ENCODE peak calls at places on chromosomes 1 and 21, in nine cellular contexts. One of them, this sample, is unnamed.

GRCh38 chr1:53336146-53336545 is 8.3 kb upstream of the LRP8 start:
- DNase-seq in stimulated activated CD4-positive, alpha-beta T cell treated with anti-CD3 and anti-CD28 coated beads, Interleukin-1b, Interleukin-23, amount 100 ng/mL, for 1 hour: no peak
- DNase-seq in NB4: no peak
- DNase-seq in DMS79 treated with DMSO at 0.1 percent for 48 hours: no peak
- DNase-seq in iris pigment epithelial cell: no peak
- DNase-seq in endothelial cell of umbilical vein: no peak
- DNase-seq in EH: no peak
- DNase-seq in non-pigmented ciliary epithelial cell: no peak
- DNase-seq in occipital lobe: no peak
- DNase-seq in this sample: no peak

GRCh38 chr1:84298336-84298687 is 3.2 kb upstream of the SAMD13 start:
- DNase-seq in EH: peak
- DNase-seq in endothelial cell of umbilical vein: peak
- DNase-seq in non-pigmented ciliary epithelial cell: no peak
- DNase-seq in NB4: peak
- DNase-seq in DMS79 treated with DMSO at 0.1 percent for 48 hours: peak
- DNase-seq in stimulated activated CD4-positive, alpha-beta T cell treated with anti-CD3 and anti-CD28 coated beads, Interleukin-1b, Interleukin-23, amount 100 ng/mL, for 1 hour: peak
- DNase-seq in iris pigment epithelial cell: peak
- DNase-seq in occipital lobe: peak
- DNase-seq in this sample: no peak

GRCh38 chr1:214050513-214051401 is 63.0 kb downstream of the PROX1 start:
- DNase-seq in stimulated activated CD4-positive, alpha-beta T cell treated with anti-CD3 and anti-CD28 coated beads, Interleukin-1b, Interleukin-23, amount 100 ng/mL, for 1 hour: no peak
- DNase-seq in EH: no peak
- DNase-seq in NB4: no peak
- DNase-seq in iris pigment epithelial cell: no peak
- DNase-seq in DMS79 treated with DMSO at 0.1 percent for 48 hours: no peak
- DNase-seq in endothelial cell of umbilical vein: no peak
- DNase-seq in non-pigmented ciliary epithelial cell: no peak
- DNase-seq in occipital lobe: no peak
- DNase-seq in this sample: no peak

GRCh38 chr1:145956776-145957442 is 908 bp downstream of the LIX1L start:
- DNase-seq in NB4: peak
- DNase-seq in occipital lobe: no peak
- DNase-seq in iris pigment epithelial cell: no peak
- DNase-seq in endothelial cell of umbilical vein: peak
- DNase-seq in EH: peak
- DNase-seq in non-pigmented ciliary epithelial cell: no peak
- DNase-seq in DMS79 treated with DMSO at 0.1 percent for 48 hours: no peak
- DNase-seq in stimulated activated CD4-positive, alpha-beta T cell treated with anti-CD3 and anti-CD28 coated beads, Interleukin-1b, Interleukin-23, amount 100 ng/mL, for 1 hour: no peak
- DNase-seq in this sample: no peak

GRCh38 chr21:31363720-31364119 is 19.7 kb upstream of the TIAM1 start:
- DNase-seq in endothelial cell of umbilical vein: no peak
- DNase-seq in NB4: peak
- DNase-seq in EH: no peak
- DNase-seq in non-pigmented ciliary epithelial cell: no peak
- DNase-seq in DMS79 treated with DMSO at 0.1 percent for 48 hours: no peak
- DNase-seq in iris pigment epithelial cell: no peak
- DNase-seq in occipital lobe: no peak
- DNase-seq in stimulated activated CD4-positive, alpha-beta T cell treated with anti-CD3 and anti-CD28 coated beads, Interleukin-1b, Interleukin-23, amount 100 ng/mL, for 1 hour: no peak
- DNase-seq in this sample: no peak

GRCh38 chr1:1123581-1124507 is 8.0 kb upstream of the C1orf159 start:
- DNase-seq in occipital lobe: no peak
- DNase-seq in stimulated activated CD4-positive, alpha-beta T cell treated with anti-CD3 and anti-CD28 coated beads, Interleukin-1b, Interleukin-23, amount 100 ng/mL, for 1 hour: no peak
- DNase-seq in iris pigment epithelial cell: peak
- DNase-seq in EH: peak
- DNase-seq in non-pigmented ciliary epithelial cell: no peak
- DNase-seq in DMS79 treated with DMSO at 0.1 percent for 48 hours: no peak
- DNase-seq in NB4: peak
- DNase-seq in endothelial cell of umbilical vein: no peak
- DNase-seq in this sample: no peak

GRCh38 chr21:43297989-43298388 is 128.9 kb downstream of the SIK1 start:
- DNase-seq in DMS79 treated with DMSO at 0.1 percent for 48 hours: no peak
- DNase-seq in endothelial cell of umbilical vein: no peak
- DNase-seq in stimulated activated CD4-positive, alpha-beta T cell treated with anti-CD3 and anti-CD28 coated beads, Interleukin-1b, Interleukin-23, amount 100 ng/mL, for 1 hour: no peak
- DNase-seq in iris pigment epithelial cell: no peak
- DNase-seq in occipital lobe: no peak
- DNase-seq in EH: no peak
- DNase-seq in NB4: no peak
- DNase-seq in non-pigmented ciliary epithelial cell: no peak
- DNase-seq in this sample: no peak

GRCh38 chr1:174074757-174075156 is 52.6 kb upstream of the RC3H1 start:
- DNase-seq in NB4: peak
- DNase-seq in iris pigment epithelial cell: peak
- DNase-seq in stimulated activated CD4-positive, alpha-beta T cell treated with anti-CD3 and anti-CD28 coated beads, Interleukin-1b, Interleukin-23, amount 100 ng/mL, for 1 hour: no peak
- DNase-seq in endothelial cell of umbilical vein: peak
- DNase-seq in DMS79 treated with DMSO at 0.1 percent for 48 hours: peak
- DNase-seq in non-pigmented ciliary epithelial cell: no peak
- DNase-seq in occipital lobe: no peak
- DNase-seq in EH: peak
- DNase-seq in this sample: no peak

GRCh38 chr1:111592389-111593361 is 26.9 kb upstream of the RAP1A start:
- DNase-seq in occipital lobe: peak
- DNase-seq in stimulated activated CD4-positive, alpha-beta T cell treated with anti-CD3 and anti-CD28 coated beads, Interleukin-1b, Interleukin-23, amount 100 ng/mL, for 1 hour: peak
- DNase-seq in NB4: peak
- DNase-seq in non-pigmented ciliary epithelial cell: no peak
- DNase-seq in iris pigment epithelial cell: peak
- DNase-seq in DMS79 treated with DMSO at 0.1 percent for 48 hours: peak
- DNase-seq in endothelial cell of umbilical vein: peak
- DNase-seq in EH: peak
- DNase-seq in this sample: peak

GRCh38 chr1:13760921-13761320 is 60.9 kb downstream of the PRDM2 start:
- DNase-seq in EH: no peak
- DNase-seq in stimulated activated CD4-positive, alpha-beta T cell treated with anti-CD3 and anti-CD28 coated beads, Interleukin-1b, Interleukin-23, amount 100 ng/mL, for 1 hour: no peak
- DNase-seq in endothelial cell of umbilical vein: no peak
- DNase-seq in DMS79 treated with DMSO at 0.1 percent for 48 hours: no peak
- DNase-seq in iris pigment epithelial cell: no peak
- DNase-seq in occipital lobe: no peak
- DNase-seq in NB4: no peak
- DNase-seq in non-pigmented ciliary epithelial cell: no peak
- DNase-seq in this sample: no peak

GRCh38 chr1:40861227-40862003 is 748 bp downstream of the CITED4 start:
- DNase-seq in NB4: peak
- DNase-seq in iris pigment epithelial cell: peak
- DNase-seq in DMS79 treated with DMSO at 0.1 percent for 48 hours: peak
- DNase-seq in endothelial cell of umbilical vein: no peak
- DNase-seq in EH: peak
- DNase-seq in occipital lobe: no peak
- DNase-seq in non-pigmented ciliary epithelial cell: no peak
- DNase-seq in stimulated activated CD4-positive, alpha-beta T cell treated with anti-CD3 and anti-CD28 coated beads, Interleukin-1b, Interleukin-23, amount 100 ng/mL, for 1 hour: no peak
- DNase-seq in this sample: no peak

GRCh38 chr1:228781161-228781771 is 46.0 kb downstream of the RHOU start:
- DNase-seq in iris pigment epithelial cell: peak
- DNase-seq in NB4: peak
- DNase-seq in endothelial cell of umbilical vein: no peak
- DNase-seq in DMS79 treated with DMSO at 0.1 percent for 48 hours: peak
- DNase-seq in occipital lobe: no peak
- DNase-seq in stimulated activated CD4-positive, alpha-beta T cell treated with anti-CD3 and anti-CD28 coated beads, Interleukin-1b, Interleukin-23, amount 100 ng/mL, for 1 hour: no peak
- DNase-seq in EH: peak
- DNase-seq in non-pigmented ciliary epithelial cell: no peak
- DNase-seq in this sample: no peak

GRCh38 chr1:26555550-26555981 is 26.0 kb downstream of the RPS6KA1 start:
- DNase-seq in iris pigment epithelial cell: no peak
- DNase-seq in endothelial cell of umbilical vein: no peak
- DNase-seq in EH: no peak
- DNase-seq in DMS79 treated with DMSO at 0.1 percent for 48 hours: no peak
- DNase-seq in NB4: peak
- DNase-seq in stimulated activated CD4-positive, alpha-beta T cell treated with anti-CD3 and anti-CD28 coated beads, Interleukin-1b, Interleukin-23, amount 100 ng/mL, for 1 hour: no peak
- DNase-seq in non-pigmented ciliary epithelial cell: no peak
- DNase-seq in occipital lobe: peak
- DNase-seq in this sample: no peak

GRCh38 chr1:184634296-184634695 is 120.4 kb downstream of the EDEM3 start:
- DNase-seq in non-pigmented ciliary epithelial cell: no peak
- DNase-seq in endothelial cell of umbilical vein: no peak
- DNase-seq in NB4: no peak
- DNase-seq in stimulated activated CD4-positive, alpha-beta T cell treated with anti-CD3 and anti-CD28 coated beads, Interleukin-1b, Interleukin-23, amount 100 ng/mL, for 1 hour: no peak
- DNase-seq in EH: no peak
- DNase-seq in DMS79 treated with DMSO at 0.1 percent for 48 hours: no peak
- DNase-seq in occipital lobe: no peak
- DNase-seq in iris pigment epithelial cell: no peak
- DNase-seq in this sample: no peak

GRCh38 chr1:167548059-167548932 is 5.3 kb downstream of the CREG1 start:
- DNase-seq in endothelial cell of umbilical vein: no peak
- DNase-seq in occipital lobe: no peak
- DNase-seq in stimulated activated CD4-positive, alpha-beta T cell treated with anti-CD3 and anti-CD28 coated beads, Interleukin-1b, Interleukin-23, amount 100 ng/mL, for 1 hour: no peak
- DNase-seq in iris pigment epithelial cell: peak
- DNase-seq in EH: no peak
- DNase-seq in DMS79 treated with DMSO at 0.1 percent for 48 hours: no peak
- DNase-seq in NB4: peak
- DNase-seq in non-pigmented ciliary epithelial cell: no peak
- DNase-seq in this sample: no peak

GRCh38 chr1:183783342-183783741 is 21.6 kb upstream of the RGL1 start:
- DNase-seq in NB4: no peak
- DNase-seq in iris pigment epithelial cell: peak
- DNase-seq in stimulated activated CD4-positive, alpha-beta T cell treated with anti-CD3 and anti-CD28 coated beads, Interleukin-1b, Interleukin-23, amount 100 ng/mL, for 1 hour: no peak
- DNase-seq in non-pigmented ciliary epithelial cell: no peak
- DNase-seq in occipital lobe: no peak
- DNase-seq in EH: peak
- DNase-seq in DMS79 treated with DMSO at 0.1 percent for 48 hours: no peak
- DNase-seq in endothelial cell of umbilical vein: peak
- DNase-seq in this sample: peak

GRCh38 chr1:63662056-63662836 is 69.0 kb downstream of the PGM1 start:
- DNase-seq in EH: peak
- DNase-seq in iris pigment epithelial cell: peak
- DNase-seq in non-pigmented ciliary epithelial cell: peak
- DNase-seq in stimulated activated CD4-positive, alpha-beta T cell treated with anti-CD3 and anti-CD28 coated beads, Interleukin-1b, Interleukin-23, amount 100 ng/mL, for 1 hour: no peak
- DNase-seq in NB4: no peak
- DNase-seq in DMS79 treated with DMSO at 0.1 percent for 48 hours: no peak
- DNase-seq in occipital lobe: no peak
- DNase-seq in endothelial cell of umbilical vein: peak
- DNase-seq in this sample: no peak

GRCh38 chr1:8551057-8551456 is 233.1 kb downstream of the SLC45A1 start:
- DNase-seq in endothelial cell of umbilical vein: no peak
- DNase-seq in EH: no peak
- DNase-seq in stimulated activated CD4-positive, alpha-beta T cell treated with anti-CD3 and anti-CD28 coated beads, Interleukin-1b, Interleukin-23, amount 100 ng/mL, for 1 hour: no peak
- DNase-seq in iris pigment epithelial cell: no peak
- DNase-seq in non-pigmented ciliary epithelial cell: no peak
- DNase-seq in NB4: no peak
- DNase-seq in DMS79 treated with DMSO at 0.1 percent for 48 hours: no peak
- DNase-seq in occipital lobe: no peak
- DNase-seq in this sample: no peak

GRCh38 chr1:234674218-234674815 is 64.3 kb upstream of the IRF2BP2 start:
- DNase-seq in iris pigment epithelial cell: no peak
- DNase-seq in EH: no peak
- DNase-seq in non-pigmented ciliary epithelial cell: no peak
- DNase-seq in endothelial cell of umbilical vein: no peak
- DNase-seq in NB4: no peak
- DNase-seq in stimulated activated CD4-positive, alpha-beta T cell treated with anti-CD3 and anti-CD28 coated beads, Interleukin-1b, Interleukin-23, amount 100 ng/mL, for 1 hour: no peak
- DNase-seq in occipital lobe: no peak
- DNase-seq in DMS79 treated with DMSO at 0.1 percent for 48 hours: no peak
- DNase-seq in this sample: no peak

GRCh38 chr1:216464489-216464888 is 41.2 kb upstream of the USH2A start:
- DNase-seq in occipital lobe: no peak
- DNase-seq in DMS79 treated with DMSO at 0.1 percent for 48 hours: no peak
- DNase-seq in non-pigmented ciliary epithelial cell: peak
- DNase-seq in iris pigment epithelial cell: peak
- DNase-seq in EH: peak
- DNase-seq in endothelial cell of umbilical vein: no peak
- DNase-seq in stimulated activated CD4-positive, alpha-beta T cell treated with anti-CD3 and anti-CD28 coated beads, Interleukin-1b, Interleukin-23, amount 100 ng/mL, for 1 hour: no peak
- DNase-seq in NB4: no peak
- DNase-seq in this sample: no peak

GRCh38 chr1:198754670-198755069 is 115.8 kb downstream of the PTPRC start:
- DNase-seq in iris pigment epithelial cell: no peak
- DNase-seq in endothelial cell of umbilical vein: no peak
- DNase-seq in DMS79 treated with DMSO at 0.1 percent for 48 hours: no peak
- DNase-seq in occipital lobe: no peak
- DNase-seq in non-pigmented ciliary epithelial cell: no peak
- DNase-seq in NB4: no peak
- DNase-seq in stimulated activated CD4-positive, alpha-beta T cell treated with anti-CD3 and anti-CD28 coated beads, Interleukin-1b, Interleukin-23, amount 100 ng/mL, for 1 hour: no peak
- DNase-seq in EH: peak
- DNase-seq in this sample: no peak

GRCh38 chr1:77706321-77706720 is 23.9 kb upstream of the ZZZ3 start:
- DNase-seq in non-pigmented ciliary epithelial cell: no peak
- DNase-seq in occipital lobe: no peak
- DNase-seq in stimulated activated CD4-positive, alpha-beta T cell treated with anti-CD3 and anti-CD28 coated beads, Interleukin-1b, Interleukin-23, amount 100 ng/mL, for 1 hour: no peak
- DNase-seq in endothelial cell of umbilical vein: no peak
- DNase-seq in EH: peak
- DNase-seq in iris pigment epithelial cell: peak
- DNase-seq in NB4: no peak
- DNase-seq in DMS79 treated with DMSO at 0.1 percent for 48 hours: no peak
- DNase-seq in this sample: no peak

This sample was measured in pulmonary artery endothelial cell.